ENCODE peak calls at places on chromosomes 11 and 22, in four cellular contexts. R is Peyer's patch, F is transverse colon, V is adrenal gland. D is an unnamed sample. For H3K4me1, the result is how much of the 10 kb centered on the place peaks cover.

GRCh38 chr11:35260342-35260985 is 121.5 kb downstream of the CD44 start:
- DNase-seq in R (no peak), F (no peak), V (no peak), D (no peak)

GRCh38 chr11:132427611-132428010 is 1057.2 kb downstream of the NTM start:
- DNase-seq in V (no peak), F (no peak), R (no peak), D (no peak)

GRCh38 chr11:11416917-11417316 is 63.9 kb upstream of the CSNK2A3 start:
- DNase-seq in R (no peak), V (no peak), F (no peak), D (peak)

GRCh38 chr11:31340903-31341572 is 28.5 kb downstream of the DCDC1 start:
- DNase-seq in F (no peak), V (no peak), R (no peak), D (no peak)

GRCh38 chr11:68160100-68160695 is 39.0 kb upstream of the CHKA start:
- DNase-seq in V (no peak), R (no peak), F (no peak), D (no peak)

GRCh38 chr22:30969532-30970355 is 679 bp downstream of the TUG1 start:
- DNase-seq in F (peak), V (peak), R (peak), D (no peak)

GRCh38 chr11:101960231-101960630 is 43.9 kb upstream of the ANGPTL5 start:
- DNase-seq in R (no peak), V (no peak), F (no peak), D (no peak)

GRCh38 chr11:78400701-78401100 is 16.9 kb downstream of the GAB2 start:
- DNase-seq in R (no peak), F (no peak), V (no peak), D (no peak)

GRCh38 chr11:73990727-73991126 is 8.1 kb upstream of the UCP2 start:
- DNase-seq in R (no peak), V (no peak), F (no peak), D (no peak)

GRCh38 chr11:130668751-130669150 is 220.3 kb downstream of the ADAMTS15 start:
- DNase-seq in V (no peak), R (no peak), F (no peak), D (no peak)

GRCh38 chr11:67022341-67022933 is 497 bp upstream of the SYT12 start:
- DNase-seq in V (peak), R (peak), F (peak), D (peak)

GRCh38 chr22:21666786-21667185 is 974 bp downstream of the PPIL2 start:
- DNase-seq in F (no peak), V (no peak), R (no peak), D (no peak)

GRCh38 chr11:60887531-60887930 is 18.9 kb downstream of the PRPF19 start:
- DNase-seq in R (peak), V (peak), F (peak), D (no peak)

GRCh38 chr11:70048279-70049024 is 29.7 kb upstream of the ANO1 start:
- DNase-seq in V (no peak), F (peak), R (no peak), D (no peak)

GRCh38 chr11:38460429-38460828 is 1862.4 kb upstream of the RAG2 start:
- DNase-seq in V (no peak), F (no peak), R (no peak), D (no peak)

GRCh38 chr11:85062626-85063025 is 564.5 kb downstream of the DLG2 start:
- DNase-seq in F (no peak), V (no peak), R (no peak), D (no peak)

GRCh38 chr11:69488543-69488940 is 7.1 kb downstream of the LINC01488 start:
- DNase-seq in R (no peak), V (no peak), F (no peak), D (no peak)

GRCh38 chr11:72389116-72389515 is 45.2 kb downstream of the CLPB start:
- DNase-seq in V (no peak), R (no peak), F (no peak), D (no peak)

GRCh38 chr11:112627588-112628045 is 333.6 kb upstream of the NCAM1 start:
- DNase-seq in R (no peak), F (no peak), V (no peak), D (no peak)

GRCh38 chr22:38086942-38087341 is 3.0 kb upstream of the SLC16A8 start:
- DNase-seq in F (no peak), R (no peak), V (no peak), D (no peak)

GRCh38 chr11:75767228-75767572 is 1.4 kb upstream of the DGAT2 start:
- DNase-seq in F (no peak), V (no peak), R (no peak), D (peak)

GRCh38 chr22:26550498-26551033 is 38.3 kb upstream of the TFIP11 start:
- DNase-seq in R (no peak), F (no peak), V (peak), D (peak)

GRCh38 chr11:8168485-8169257 is at the start of gene RIC3:
- DNase-seq in R (peak), V (peak), F (peak), D (peak)

GRCh38 chr22:22047266-22047665 is 64.7 kb upstream of the TOP3B start:
- DNase-seq in R (no peak), F (no peak), V (no peak), D (no peak)

GRCh38 chr11:60700689-60701508 is 1.5 kb downstream of the MS4A8 start:
- DNase-seq in F (peak), V (no peak), R (no peak), D (no peak)

GRCh38 chr11:117931971-117932370 is 2.8 kb upstream of the TMPRSS13 start:
- DNase-seq in F (peak), R (peak), V (no peak), D (no peak)

GRCh38 chr11:133956650-133957633 is at the start of gene IGSF9B:
- DNase-seq in V (peak), R (peak), F (peak), D (peak)

GRCh38 chr11:134385774-134386565 is 26.1 kb downstream of the B3GAT1 start:
- DNase-seq in R (no peak), F (no peak), V (no peak), D (no peak)

GRCh38 chr22:34669001-34669400 is 397.0 kb upstream of the ISX start:
- DNase-seq in F (no peak), V (no peak), R (no peak), D (no peak)

GRCh38 chr22:30701872-30702271 is 7.2 kb downstream of the OSBP2 start:
- DNase-seq in R (no peak), F (no peak), V (no peak), D (no peak)

GRCh38 chr11:118342503-118343161 is at the start of gene CD3D:
- DNase-seq in R (peak), V (no peak), F (no peak), D (no peak)

DNA sequence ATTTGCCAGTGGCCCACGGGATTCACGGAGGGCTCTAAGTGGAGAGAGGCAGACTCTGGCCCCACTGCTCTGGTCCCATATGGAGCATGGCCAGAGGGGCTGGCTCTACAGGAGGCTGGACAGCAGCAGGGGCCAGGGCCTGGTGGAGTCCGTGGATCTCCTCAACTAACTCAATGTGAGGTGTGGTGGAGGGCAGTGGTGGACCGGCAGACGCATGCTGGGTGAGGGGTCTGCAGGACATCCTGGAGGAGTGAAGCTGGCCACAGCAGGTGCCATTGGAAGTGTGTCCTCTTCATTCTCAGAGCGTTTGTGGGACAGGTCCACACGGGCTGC is 15.6 kb downstream of the IGF2 start:
- DNase-seq in F (no peak), R (no peak), V (no peak), D (no peak)
- TF ChIP-seq CTCF in F (no peak), R (no peak), V (no peak), D (no peak)

DNA sequence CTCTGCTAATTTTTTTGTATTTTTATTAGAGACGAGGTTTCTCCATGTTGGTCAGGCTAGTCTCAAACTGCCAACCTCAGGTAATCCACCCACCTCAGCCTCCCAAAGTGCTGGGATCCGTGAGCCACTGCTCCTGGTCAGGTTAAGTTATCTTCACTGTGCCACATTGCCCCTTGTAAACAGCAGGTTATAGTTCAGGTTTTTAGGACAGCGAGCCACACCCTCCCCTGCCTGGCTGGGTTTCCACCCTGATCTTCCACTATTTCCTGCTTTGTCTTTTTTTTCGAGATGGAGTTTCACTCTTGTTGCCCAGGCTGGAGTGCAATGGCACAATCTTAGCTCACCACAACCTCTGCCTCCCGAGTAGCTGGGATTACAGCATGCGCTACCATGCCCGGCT is 16.1 kb downstream of the ACO2 start:
- DNase-seq in F (peak), R (peak), V (no peak), D (no peak)
- H3K4me1 ChIP-seq in F (half or more), R (under half), V (half or more), D (under half)

GRCh38 chr11:65524747-65525658 is at the start of gene SCYL1:
- DNase-seq in V (peak), R (peak), F (peak), D (peak)
- TF ChIP-seq CTCF in V (no peak), R (no peak), F (no peak), D (peak)

GRCh38 chr11:2685051-2685450 is 14.7 kb downstream of the KCNQ1OT1 start:
- DNase-seq in F (no peak), V (no peak), R (peak), D (no peak)

GRCh38 chr11:2687223-2687530 is 12.6 kb downstream of the KCNQ1OT1 start:
- DNase-seq in F (no peak), R (peak), V (no peak), D (no peak)

GRCh38 chr11:2686360-2687222 is 13.2 kb downstream of the KCNQ1OT1 start:
- DNase-seq in R (peak), V (no peak), F (no peak), D (no peak)

GRCh38 chr11:2684581-2684980 is 15.2 kb downstream of the KCNQ1OT1 start:
- DNase-seq in V (no peak), F (no peak), R (peak), D (no peak)

GRCh38 chr11:2685566-2686359 is 14.0 kb downstream of the KCNQ1OT1 start:
- DNase-seq in R (peak), F (no peak), V (no peak), D (peak)
- H3K4me1 ChIP-seq in R (under half), F (under half), V (under half), D (under half)

GRCh38 chr22:43925433-43926348 is 2.1 kb downstream of the PNPLA3 start:
- DNase-seq in F (no peak), V (no peak), R (no peak), D (no peak)

GRCh38 chr22:43926349-43926710 is 2.7 kb downstream of the PNPLA3 start:
- DNase-seq in F (no peak), R (no peak), V (no peak), D (no peak)

GRCh38 chr22:43922123-43922522 is 1.5 kb upstream of the PNPLA3 start:
- DNase-seq in R (no peak), V (no peak), F (no peak), D (no peak)

GRCh38 chr22:43923191-43923590 is 414 bp upstream of the PNPLA3 start:
- DNase-seq in R (no peak), F (no peak), V (no peak), D (no peak)

GRCh38 chr22:43923631-43924548 is at the start of gene PNPLA3:
- DNase-seq in F (peak), R (peak), V (peak), D (peak)
- TF ChIP-seq CTCF in F (no peak), R (no peak), V (no peak), D (no peak)

GRCh38 chr22:23452231-23453010 is 127.7 kb downstream of the IGLL1 start:
- DNase-seq in V (no peak), F (no peak), R (no peak), D (no peak)

GRCh38 chr22:23458663-23459541 is 121.2 kb downstream of the IGLL1 start:
- DNase-seq in F (no peak), V (no peak), R (no peak), D (no peak)

GRCh38 chr22:23453277-23453676 is 126.8 kb downstream of the IGLL1 start:
- DNase-seq in F (no peak), V (no peak), R (no peak), D (no peak)

DNA sequence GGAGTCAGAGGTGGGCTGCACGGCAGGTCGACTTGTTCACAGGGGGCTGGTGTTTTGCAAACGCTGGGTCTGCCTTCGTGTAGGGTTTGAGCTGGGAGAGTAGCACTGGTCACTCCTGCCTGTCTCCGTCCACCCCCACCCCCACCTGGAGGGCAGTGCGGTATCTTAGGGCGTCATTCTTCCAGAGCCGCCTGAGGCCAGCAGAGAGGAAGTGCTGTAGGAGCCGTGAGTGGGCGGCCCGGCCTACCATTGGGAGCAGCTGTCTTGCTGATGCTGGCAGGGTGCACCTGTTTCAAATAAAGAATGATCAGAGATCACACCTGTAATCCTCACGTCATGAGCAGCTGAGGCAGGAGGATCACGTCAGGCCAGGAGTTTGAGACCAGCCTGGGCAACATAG is 122.5 kb downstream of the IGLL1 start:
- DNase-seq in R (no peak), F (no peak), V (no peak), D (no peak)
- H3K4me1 ChIP-seq in R (under half), F (under half), V (under half), D (under half)

GRCh38 chr11:26134481-26135355 is 197.2 kb upstream of the ANO3 start:
- DNase-seq in V (no peak), F (no peak), R (no peak), D (no peak)
- TF ChIP-seq CTCF in V (peak), F (no peak), R (no peak), D (no peak)

DNA sequence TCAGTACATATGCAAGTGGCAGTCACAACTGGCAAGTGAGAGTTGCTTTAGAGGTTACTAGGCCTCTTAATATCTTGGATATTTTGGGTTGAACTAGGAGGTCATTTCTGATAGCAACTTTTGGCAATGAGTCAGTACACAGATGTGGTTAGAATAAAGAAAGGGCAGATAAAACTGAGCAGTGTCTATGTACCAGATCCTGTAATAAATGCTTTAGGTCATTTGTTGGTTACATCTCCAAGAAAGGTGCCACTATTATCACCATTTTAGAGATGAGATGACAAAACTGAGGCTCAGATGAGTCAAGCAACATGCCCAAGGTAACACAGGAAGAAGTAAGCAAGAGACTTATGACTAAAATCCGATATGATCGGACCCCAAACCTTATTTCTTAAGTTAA is 25.0 kb downstream of the MAML2 start:
- DNase-seq in F (no peak), V (no peak), R (no peak), D (no peak)
- H3K4me1 ChIP-seq in F (under half), V (under half), R (under half), D (half or more)

DNA sequence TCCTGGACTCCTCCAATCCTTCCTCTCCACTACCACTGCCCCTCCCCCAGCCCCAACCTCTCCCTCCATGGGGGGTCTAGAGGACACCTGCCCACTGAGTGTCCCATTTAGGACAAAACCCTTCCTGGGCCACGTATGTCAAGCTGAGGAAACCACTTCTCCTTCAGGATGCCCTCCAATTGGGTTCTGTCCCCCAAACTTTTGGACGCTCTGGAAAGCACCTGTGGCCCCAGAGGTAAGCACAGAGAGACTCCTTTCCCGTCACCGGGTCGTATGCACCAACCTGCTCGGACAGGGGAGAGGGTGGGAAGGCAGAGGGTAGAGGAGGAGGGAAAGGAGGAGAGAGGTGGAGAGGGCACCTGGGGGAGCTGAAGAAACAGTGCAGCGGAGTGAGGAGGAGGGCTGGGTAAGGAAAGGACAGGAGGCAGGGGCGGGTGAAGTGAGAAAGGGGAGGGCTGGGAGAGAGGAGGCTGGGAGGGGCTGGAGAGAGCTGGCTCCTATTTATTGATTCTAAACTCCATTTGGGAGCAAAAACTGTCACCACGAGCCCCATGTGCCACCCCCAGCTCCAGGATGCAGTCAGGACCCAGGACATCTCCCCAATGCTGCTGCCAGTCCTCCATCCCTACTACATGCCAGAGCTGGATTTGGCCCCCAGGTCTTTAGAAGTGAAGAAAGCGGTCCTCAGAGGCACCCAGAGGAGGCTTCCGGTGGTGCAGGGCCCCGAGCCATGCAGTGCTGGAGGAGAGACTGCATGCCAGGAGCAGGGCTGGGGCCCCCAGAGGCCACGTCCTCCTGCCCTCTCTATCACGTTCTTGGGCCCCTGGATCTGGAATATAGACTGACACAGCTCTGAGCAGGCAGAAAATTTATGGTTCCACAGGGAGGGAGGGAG is 53.6 kb downstream of the SLC22A12 start:
- DNase-seq in V (no peak), R (no peak), F (no peak), D (no peak)
- TF ChIP-seq CTCF in V (peak), R (no peak), F (peak), D (no peak)

D was measured in tibial artery.